ENCODE peak calls at places on chromosome 12, in ten cellular contexts. I, M, T, O, J, Z, G, V, H and B are unnamed samples.

GRCh38 chr12:51863921-51864700 is 15.6 kb upstream of the FIGNL2 start:
- DNase-seq in Z (no peak), H (no peak), T (no peak), J (peak), I (peak), M (no peak), G (no peak), V (no peak), O (no peak), B (peak)

GRCh38 chr12:71014180-71014785 is 93.7 kb upstream of the PTPRR start:
- DNase-seq in I (no peak), M (peak), Z (peak), T (no peak), H (no peak), J (no peak), G (peak), V (peak), O (no peak), B (no peak)

GRCh38 chr12:132133952-132134652 is 10.0 kb downstream of the DDX51 start:
- DNase-seq in V (no peak), O (no peak), M (no peak), G (no peak), H (no peak), J (no peak), Z (no peak), T (no peak), I (peak), B (no peak)

GRCh38 chr12:48602192-48602989 is 32.5 kb upstream of the LALBA start:
- DNase-seq in Z (no peak), V (no peak), M (no peak), I (no peak), T (no peak), O (no peak), J (no peak), H (no peak), G (peak), B (no peak)

GRCh38 chr12:122067966-122068365 is 10.6 kb upstream of the MLXIP start:
- DNase-seq in V (peak), J (no peak), T (peak), G (no peak), M (peak), Z (no peak), I (no peak), O (no peak), H (no peak), B (no peak)

GRCh38 chr12:57175428-57176138 is 28.2 kb upstream of the LRP1-AS start:
- DNase-seq in J (peak), O (peak), H (peak), G (peak), V (peak), M (peak), I (peak), Z (peak), T (peak), B (peak)

GRCh38 chr12:62250671-62251608 is 9.3 kb upstream of the USP15 start:
- DNase-seq in G (peak), H (no peak), O (no peak), Z (no peak), I (no peak), V (peak), J (no peak), M (peak), T (no peak), B (no peak)

GRCh38 chr12:122421263-122421814 is 1.1 kb downstream of the CLIP1 start:
- DNase-seq in V (peak), M (peak), T (peak), Z (no peak), H (no peak), O (no peak), J (no peak), G (peak), I (no peak), B (no peak)

GRCh38 chr12:32765906-32766305 is 10.2 kb upstream of the YARS2 start:
- DNase-seq in O (no peak), I (no peak), G (peak), V (peak), H (no peak), J (no peak), Z (no peak), T (no peak), M (peak), B (no peak)

GRCh38 chr12:102300824-102301461 is 103.3 kb upstream of the PMCH start:
- DNase-seq in T (no peak), J (no peak), M (peak), I (no peak), V (peak), Z (peak), H (no peak), G (peak), O (no peak), B (no peak)

GRCh38 chr12:130639759-130640158 is 76.3 kb downstream of the RIMBP2 start:
- DNase-seq in T (no peak), G (no peak), M (no peak), J (no peak), I (no peak), V (no peak), H (peak), Z (no peak), O (no peak), B (no peak)

GRCh38 chr12:103858953-103859601 is 18.0 kb upstream of the NT5DC3 start:
- DNase-seq in M (peak), H (no peak), T (peak), G (peak), O (no peak), I (peak), V (peak), J (no peak), Z (peak), B (no peak)

GRCh38 chr12:45994736-45995135 is 4.4 kb upstream of the SCAF11 start:
- DNase-seq in J (no peak), I (no peak), O (no peak), V (no peak), T (no peak), H (no peak), Z (no peak), G (no peak), M (no peak), B (no peak)

GRCh38 chr12:5965950-5966383 is 20.9 kb upstream of the ANO2 start:
- DNase-seq in I (no peak), T (peak), V (peak), O (peak), Z (peak), J (peak), M (peak), G (peak), H (no peak), B (peak)

GRCh38 chr12:52648012-52648550 is 3.9 kb downstream of the KRT2 start:
- DNase-seq in J (no peak), O (no peak), T (no peak), H (no peak), I (no peak), M (no peak), V (no peak), G (no peak), Z (no peak), B (no peak)

GRCh38 chr12:116882742-116883141 is 1.5 kb upstream of the HRK start:
- DNase-seq in O (peak), T (no peak), V (peak), H (no peak), I (no peak), G (peak), M (peak), Z (no peak), J (no peak), B (no peak)

GRCh38 chr12:8890313-8891084 is 23.8 kb upstream of the PHC1 start:
- DNase-seq in M (peak), I (no peak), V (peak), J (peak), O (no peak), T (peak), H (no peak), G (peak), Z (no peak), B (peak)

GRCh38 chr12:96295532-96296160 is 101.5 kb downstream of the ELK3 start:
- DNase-seq in Z (no peak), G (no peak), M (no peak), I (no peak), J (no peak), T (no peak), O (no peak), V (no peak), H (no peak), B (no peak)

GRCh38 chr12:88889326-88890110 is 309.2 kb upstream of the KITLG start:
- DNase-seq in J (no peak), T (no peak), G (peak), I (no peak), H (no peak), M (peak), V (peak), O (no peak), Z (no peak), B (no peak)

GRCh38 chr12:131827961-131828534 is at the start of gene MMP17:
- DNase-seq in H (no peak), Z (no peak), G (peak), M (peak), J (peak), T (no peak), I (peak), V (peak), O (peak), B (peak)

GRCh38 chr12:114396869-114397719 is 8.8 kb downstream of the TBX5 start:
- DNase-seq in H (no peak), V (no peak), O (no peak), J (no peak), T (no peak), I (no peak), G (no peak), Z (no peak), M (no peak), B (no peak)
- TF ChIP-seq CTCF in H (no peak), V (no peak), O (no peak), J (no peak), T (no peak), I (no peak), G (no peak), Z (no peak), M (no peak), B (no peak)

GRCh38 chr12:109972821-109973220 is 23.3 kb downstream of the GIT2 start:
- DNase-seq in Z (no peak), O (no peak), G (no peak), I (no peak), V (no peak), H (no peak), J (no peak), M (no peak), T (no peak), B (no peak)
- TF ChIP-seq CTCF in Z (no peak), O (no peak), G (no peak), I (no peak), V (no peak), H (no peak), J (no peak), M (no peak), T (no peak), B (no peak)

GRCh38 chr12:59444932-59445331 is 150.9 kb upstream of the SLC16A7 start:
- DNase-seq in G (peak), V (peak), J (no peak), M (peak), O (no peak), T (no peak), Z (no peak), H (no peak), I (no peak), B (no peak)
- TF ChIP-seq CTCF in G (peak), V (peak), J (no peak), M (peak), O (peak), T (no peak), Z (no peak), H (no peak), I (no peak), B (no peak)

DNA sequence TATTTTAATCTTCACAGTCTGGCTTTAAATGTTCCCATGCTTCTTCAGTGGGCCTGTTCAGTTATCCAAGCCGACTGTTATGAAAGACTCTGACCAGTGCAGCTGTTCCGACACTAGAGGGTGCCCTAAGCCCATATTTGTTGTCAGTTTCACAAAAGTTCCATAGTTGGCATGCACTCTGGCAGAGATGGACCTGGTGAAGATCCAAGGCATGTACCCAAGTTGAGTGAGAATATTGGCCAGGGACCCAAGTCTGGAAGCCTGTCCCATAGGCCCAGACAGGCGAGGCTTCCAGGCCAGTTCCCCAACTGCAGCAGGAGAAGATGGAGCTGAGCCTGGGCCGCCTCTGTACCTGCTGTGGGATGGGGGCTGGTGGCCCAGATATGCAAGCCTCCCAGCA is 27.4 kb upstream of the GUCY2C start:
- DNase-seq in M (peak), T (peak), V (peak), I (no peak), O (no peak), H (peak), Z (peak), G (peak), J (no peak), B (peak)
- TF ChIP-seq CTCF in M (peak), T (peak), V (peak), I (peak), O (peak), H (peak), Z (no peak), G (no peak), J (no peak), B (peak)

GRCh38 chr12:1630081-1630826 is 1.2 kb downstream of the WNT5B start:
- DNase-seq in O (no peak), G (peak), Z (no peak), J (peak), V (no peak), I (peak), M (peak), H (peak), T (peak), B (peak)
- TF ChIP-seq CTCF in O (no peak), G (no peak), Z (no peak), J (peak), V (no peak), I (peak), M (no peak), H (peak), T (no peak), B (peak)

DNA sequence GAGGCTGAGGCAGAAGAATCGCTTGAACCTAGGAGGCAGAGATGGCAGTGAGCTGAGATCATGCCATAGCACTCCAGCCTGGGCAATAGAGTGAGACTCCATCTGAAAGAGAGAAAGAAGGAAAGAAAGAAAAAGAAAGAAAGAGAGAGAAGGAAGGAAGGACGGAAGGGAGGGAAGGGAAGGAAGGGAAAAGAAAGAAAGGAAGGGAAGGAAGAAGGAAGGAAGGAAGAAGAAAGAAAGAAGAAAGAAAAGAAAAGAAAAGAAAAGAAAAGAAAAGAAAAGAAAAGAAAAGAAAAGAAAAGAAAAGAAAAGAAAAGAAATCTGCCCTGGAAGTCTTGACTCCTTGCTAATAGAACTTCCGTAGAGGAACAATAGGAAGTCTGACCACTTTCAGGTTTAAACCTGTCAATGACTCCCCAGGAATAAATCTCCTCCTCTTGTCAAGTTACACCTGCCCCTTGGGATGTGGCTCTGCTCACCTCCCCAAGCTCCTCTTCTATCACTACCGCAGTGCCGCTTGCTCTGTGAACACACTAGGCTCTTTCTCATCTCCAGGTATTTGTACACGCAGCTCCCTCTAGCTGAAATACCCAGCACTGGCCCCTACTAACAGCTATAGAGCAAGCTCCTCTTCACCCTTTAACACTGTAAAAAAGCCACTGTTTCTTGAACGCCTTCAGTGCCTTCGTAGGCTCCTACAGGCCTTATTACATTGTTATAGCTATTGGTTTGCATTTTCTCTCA is 773.1 kb upstream of the TBX3 start:
- DNase-seq in V (no peak), G (peak), I (no peak), J (peak), H (no peak), M (peak), Z (peak), O (no peak), T (no peak), B (no peak)
- TF ChIP-seq CTCF in V (no peak), G (no peak), I (no peak), J (peak), H (no peak), M (peak), Z (peak), O (peak), T (no peak), B (peak)

GRCh38 chr12:26465419-26466097 is 270.2 kb downstream of the SSPN start:
- DNase-seq in T (no peak), O (no peak), I (no peak), H (no peak), V (peak), J (no peak), Z (no peak), G (no peak), M (peak), B (no peak)
- TF ChIP-seq CTCF in T (no peak), O (no peak), I (no peak), H (no peak), V (peak), J (no peak), Z (no peak), G (no peak), M (peak), B (no peak)

GRCh38 chr12:93497456-93497855 is 30.1 kb downstream of the MRPL42 start:
- DNase-seq in H (no peak), G (no peak), O (no peak), J (no peak), V (no peak), Z (no peak), M (peak), T (no peak), I (no peak), B (no peak)

GRCh38 chr12:93500201-93500600 is 32.9 kb downstream of the MRPL42 start:
- DNase-seq in O (no peak), V (no peak), G (no peak), Z (no peak), H (no peak), M (no peak), J (no peak), I (no peak), T (no peak), B (no peak)

GRCh38 chr12:93502802-93503623 is 35.7 kb downstream of the MRPL42 start:
- DNase-seq in I (no peak), Z (peak), M (peak), O (no peak), T (peak), J (peak), H (no peak), V (peak), G (peak), B (peak)

GRCh38 chr12:93500667-93501066 is 33.4 kb downstream of the MRPL42 start:
- DNase-seq in T (no peak), O (no peak), M (no peak), G (no peak), Z (no peak), I (no peak), J (no peak), V (no peak), H (no peak), B (no peak)
- TF ChIP-seq CTCF in T (no peak), O (no peak), M (no peak), G (no peak), Z (no peak), I (no peak), J (no peak), V (no peak), H (no peak), B (no peak)

DNA sequence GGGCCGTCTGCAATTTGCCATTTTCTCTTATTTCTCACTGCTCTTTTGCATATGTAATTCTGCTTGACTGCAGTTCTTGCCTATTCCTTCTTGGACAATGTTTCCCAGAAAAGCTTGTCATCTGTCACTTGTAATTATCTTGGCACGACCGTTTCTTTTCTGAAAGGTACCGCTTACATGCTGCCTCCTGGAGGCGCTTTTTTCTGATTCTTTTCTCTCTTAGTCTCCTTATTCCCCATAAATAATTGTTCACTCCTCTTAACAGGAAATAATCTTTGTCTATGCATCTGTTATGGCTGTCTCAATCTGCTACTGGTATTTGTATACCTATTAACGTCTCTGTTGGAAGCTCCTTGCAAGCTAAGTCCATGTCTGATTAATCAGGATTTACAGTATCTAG is 1.3 kb upstream of the ALDH1L2 start:
- DNase-seq in J (no peak), V (no peak), T (no peak), I (no peak), G (no peak), M (no peak), O (no peak), H (no peak), Z (no peak), B (no peak)
- TF ChIP-seq CTCF in J (no peak), V (no peak), T (no peak), I (no peak), G (no peak), M (no peak), O (no peak), H (no peak), Z (no peak), B (no peak)

DNA sequence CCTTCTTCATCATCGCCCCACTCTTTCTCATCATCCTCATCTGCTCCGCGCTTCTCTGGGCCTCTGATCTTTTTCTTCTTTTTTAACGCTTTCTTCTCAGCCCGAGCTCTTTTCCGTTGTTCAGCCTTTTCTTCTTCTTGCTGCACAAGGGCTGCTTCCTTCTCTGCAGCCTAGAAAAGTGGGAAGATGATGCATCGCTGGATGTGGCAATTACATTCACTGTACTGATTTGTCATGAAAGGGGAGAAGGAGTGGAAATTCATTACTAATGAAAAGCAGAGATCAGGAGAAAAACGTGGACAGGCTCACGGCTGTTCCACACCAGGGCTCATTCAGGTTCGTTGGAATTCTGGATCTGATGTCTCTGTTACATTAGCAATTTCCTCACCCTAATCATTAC is 15.1 kb downstream of the FICD start:
- DNase-seq in O (no peak), I (no peak), T (no peak), J (no peak), H (no peak), M (no peak), G (no peak), Z (no peak), V (no peak), B (no peak)
- TF ChIP-seq CTCF in O (no peak), I (no peak), T (no peak), J (no peak), H (no peak), M (no peak), G (no peak), Z (no peak), V (no peak), B (no peak)